ENCODE peak calls at places on chromosome 4, in four cellular contexts. X is adipocyte, U is tibial artery, M is spleen. D is an unnamed sample.

GRCh38 chr4:150268444-150268843 is 190.2 kb downstream of the DCLK2 start:
- DNase-seq in M (no peak), X (no peak), U (no peak), D (no peak)

GRCh38 chr4:98027827-98028226 is 115.4 kb downstream of the STPG2 start:
- DNase-seq in U (no peak), X (peak; percentile 0), M (no peak), D (no peak)

GRCh38 chr4:84966382-84967291 is at the start of gene WDFY3:
- DNase-seq in U (peak; percentile 89), X (peak; percentile 94), M (peak; percentile 91), D (peak; percentile 95)

GRCh38 chr4:84381759-84382158 is 117.3 kb downstream of the NKX6-1 start:
- DNase-seq in X (no peak), M (no peak), U (no peak), D (no peak)

GRCh38 chr4:184430163-184430562 is 44.2 kb downstream of the IRF2 start:
- DNase-seq in M (no peak), X (no peak), U (no peak), D (no peak)

GRCh38 chr4:155624478-155624877 is 42.2 kb upstream of the GUCY1A1 start:
- DNase-seq in X (no peak), U (no peak), M (no peak), D (no peak)

GRCh38 chr4:84472154-84472553 is 26.9 kb downstream of the NKX6-1 start:
- DNase-seq in M (no peak), X (no peak), U (no peak), D (no peak)

GRCh38 chr4:141027421-141027820 is 105.8 kb downstream of the RNF150 start:
- DNase-seq in M (no peak), X (peak; percentile 43), U (no peak), D (no peak)

GRCh38 chr4:40121515-40121914 is 64.9 kb downstream of the N4BP2 start:
- DNase-seq in X (peak; percentile 64), U (no peak), M (no peak), D (no peak)

GRCh38 chr4:123046096-123046495 is 123.7 kb upstream of the NUDT6 start:
- DNase-seq in U (no peak), X (no peak), M (no peak), D (no peak)

GRCh38 chr4:107389965-107390364 is 330.1 kb downstream of the PAPSS1 start:
- DNase-seq in U (no peak), X (no peak), M (no peak), D (no peak)

GRCh38 chr4:13548984-13549546 is 4.8 kb upstream of the NKX3-2 start:
- DNase-seq in M (peak; percentile 92), U (peak; percentile 80), X (peak; percentile 84), D (peak; percentile 90)

GRCh38 chr4:87966095-87966496 is 9.4 kb upstream of the SPP1 start:
- DNase-seq in X (no peak), U (no peak), M (no peak), D (peak; percentile 63)

GRCh38 chr4:188665466-188665865 is 526.2 kb downstream of the TRIML1 start:
- DNase-seq in X (no peak), U (no peak), M (no peak), D (no peak)

GRCh38 chr4:120844528-120844921 is 78.0 kb downstream of the PRDM5 start:
- DNase-seq in U (no peak), M (no peak), X (no peak), D (no peak)

GRCh38 chr4:61003301-61003700 is 196.8 kb upstream of the ADGRL3 start:
- DNase-seq in M (no peak), X (peak; percentile 22), U (no peak), D (no peak)

GRCh38 chr4:86968477-86969015 is 33.7 kb downstream of the AFF1 start:
- DNase-seq in U (no peak), M (no peak), X (no peak), D (no peak)

GRCh38 chr4:158327525-158327924 is 117.2 kb downstream of the TMEM144 start:
- DNase-seq in M (no peak), X (no peak), U (no peak), D (no peak)

GRCh38 chr4:163492951-163493504 is 1.5 kb upstream of the TMA16 start:
- DNase-seq in X (peak; percentile 16), M (no peak), U (no peak), D (no peak)

GRCh38 chr4:140252144-140252741 is 98.3 kb upstream of the MAML3 start:
- DNase-seq in M (no peak), X (no peak), U (no peak), D (peak; percentile 72)

GRCh38 chr4:109611045-109611616 is 51.1 kb downstream of the MCUB start:
- DNase-seq in M (no peak), X (no peak), U (no peak), D (no peak)

GRCh38 chr4:109609431-109609830 is 49.4 kb downstream of the MCUB start:
- DNase-seq in U (no peak), X (no peak), M (no peak), D (no peak)

GRCh38 chr4:109607976-109608375 is 47.9 kb downstream of the MCUB start:
- DNase-seq in U (no peak), M (no peak), X (no peak), D (no peak)
- H3K9me3 ChIP-seq in U (peaks cover 7% of the 10 kb centered on the region), M (peaks cover 51% of the 10 kb centered on the region), X (no peaks in the 10 kb centered on the region), D (no peaks in the 10 kb centered on the region)

GRCh38 chr4:110614173-110614948 is 8.5 kb downstream of the PITX2 start:
- DNase-seq in U (no peak), X (no peak), M (no peak), D (no peak)
- H3K4me3 ChIP-seq in U (no peak overlapping the region), X (no peak overlapping the region), M (no peak overlapping the region), D (no peak overlapping the region)

DNA sequence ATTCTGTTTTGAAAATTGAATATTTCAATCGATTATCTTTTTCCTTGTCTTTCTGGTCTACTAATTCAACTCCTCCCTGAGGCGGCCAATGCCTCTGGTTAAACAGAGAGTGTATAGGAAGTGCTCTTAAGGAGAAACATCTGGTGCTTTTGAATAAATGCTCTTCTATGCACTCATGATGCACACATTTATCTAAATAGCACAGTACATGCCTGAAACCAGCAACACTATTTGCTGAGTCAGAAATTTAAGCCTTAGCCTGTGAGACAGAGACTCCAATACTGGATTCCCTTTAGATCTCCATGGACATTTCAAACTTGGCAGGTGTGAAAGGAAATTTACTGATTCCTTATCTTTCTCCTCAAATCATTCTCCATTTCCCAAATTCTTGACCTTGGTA is 118.6 kb downstream of the SLIT2 start:
- DNase-seq in U (no peak), X (peak; percentile 81), M (no peak), D (no peak)
- H3K9me3 ChIP-seq in U (no peaks in the 10 kb centered on the region), X (no peaks in the 10 kb centered on the region), M (no peaks in the 10 kb centered on the region), D (no peaks in the 10 kb centered on the region)

GRCh38 chr4:2480649-2481048 is 11.7 kb downstream of the RNF4 start:
- DNase-seq in U (no peak), M (no peak), X (no peak), D (no peak)
- H3K4me3 ChIP-seq in U (no peak overlapping the region), M (no peak overlapping the region), X (no peak overlapping the region), D (no peak overlapping the region)

GRCh38 chr4:75735525-75735924 is 11.1 kb downstream of the USO1 start:
- DNase-seq in M (no peak), U (no peak), X (no peak), D (no peak)
- H3K9me3 ChIP-seq in M (no peaks in the 10 kb centered on the region), U (no peaks in the 10 kb centered on the region), X (no peaks in the 10 kb centered on the region), D (no peaks in the 10 kb centered on the region)

GRCh38 chr4:41992967-41993857 is 2.9 kb downstream of the SLC30A9 start:
- DNase-seq in U (no peak), M (no peak), X (no peak), D (no peak)
- H3K4me3 ChIP-seq in U (no peak overlapping the region), M (no peak overlapping the region), X (no peak overlapping the region), D (no peak overlapping the region)

DNA sequence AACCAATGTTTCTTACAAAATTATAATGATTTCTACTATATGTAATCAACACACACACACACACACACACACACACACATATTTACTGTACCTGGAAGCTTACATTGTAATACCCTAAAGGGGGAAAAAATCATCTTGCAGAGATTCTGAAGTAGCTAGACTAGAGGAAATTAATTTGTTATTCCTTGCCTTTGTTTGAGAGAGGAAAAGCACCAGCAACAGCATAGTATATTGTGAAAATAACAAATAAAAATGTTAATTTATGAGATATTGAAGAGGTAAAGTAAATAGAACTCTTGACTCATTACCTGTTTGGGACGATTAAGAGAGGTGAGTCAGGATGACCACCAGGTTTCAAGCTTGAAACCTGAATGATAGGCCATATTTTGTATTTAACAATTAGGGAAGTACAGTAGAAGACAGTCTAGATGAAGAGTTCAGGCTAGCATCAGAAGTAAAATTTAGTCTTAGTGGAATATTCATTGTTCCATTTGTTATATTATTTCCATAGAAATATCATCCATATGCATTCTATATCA is 873.4 kb upstream of the PCDH10 start:
- DNase-seq in U (no peak), M (no peak), X (no peak), D (no peak)
- H3K9me3 ChIP-seq in U (no peaks in the 10 kb centered on the region), M (no peaks in the 10 kb centered on the region), X (no peaks in the 10 kb centered on the region), D (no peaks in the 10 kb centered on the region)

DNA sequence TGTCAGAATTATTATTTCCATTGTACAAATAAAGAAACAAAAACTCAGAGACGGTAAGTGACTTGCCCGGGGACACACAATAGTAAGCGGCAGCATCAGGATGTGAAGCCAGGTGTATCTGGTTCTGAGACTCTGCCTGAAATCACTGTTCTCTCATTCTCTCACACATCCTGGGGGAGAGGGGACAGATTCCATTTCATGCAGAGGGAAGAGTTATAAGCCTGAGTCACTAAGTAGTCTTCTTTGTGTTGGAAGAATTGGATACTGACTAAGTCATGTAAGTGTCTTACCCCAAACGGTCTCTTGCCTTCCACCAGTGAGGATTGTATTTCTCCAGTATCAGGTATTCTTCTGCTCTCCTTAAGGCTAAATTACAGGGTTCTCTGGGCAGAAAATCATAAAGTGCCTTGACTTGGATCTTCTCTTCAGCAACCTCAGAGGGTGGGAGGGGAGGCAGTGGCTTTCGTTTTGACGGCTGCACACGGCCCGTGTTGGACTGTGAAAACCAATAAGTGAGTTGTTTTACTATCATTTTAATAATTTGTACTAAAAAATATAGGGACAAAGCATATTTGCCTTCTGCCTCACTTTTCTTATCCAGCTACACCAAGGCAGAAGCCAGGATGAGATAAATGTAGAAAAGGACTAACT is 21.9 kb downstream of the TXK start:
- DNase-seq in X (peak; percentile 40), U (no peak), M (peak; percentile 59), D (no peak)
- H3K4me3 ChIP-seq in X (no peak overlapping the region), U (no peak overlapping the region), M (no peak overlapping the region), D (no peak overlapping the region)

DNA sequence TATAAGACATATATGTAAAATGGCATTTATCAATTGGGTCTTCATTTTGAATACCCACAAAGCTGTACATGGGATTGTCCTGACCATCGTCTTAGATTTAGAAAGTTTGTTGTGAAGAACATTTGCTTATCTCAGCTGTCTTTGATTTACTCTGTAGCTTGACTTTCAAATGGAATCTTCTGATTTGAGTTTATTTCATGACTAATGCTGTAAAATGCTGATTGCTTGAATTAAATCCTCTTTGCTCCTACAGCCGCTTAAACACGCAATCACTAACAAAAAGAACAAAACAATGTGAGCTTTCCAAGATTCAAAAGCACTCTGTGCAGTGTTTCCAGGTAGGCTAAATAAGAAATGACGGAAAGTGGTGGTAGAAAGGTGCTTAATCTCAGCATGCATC is 600.2 kb upstream of the SLIT2 start:
- DNase-seq in X (peak; percentile 50), M (no peak), U (no peak), D (no peak)
- H3K9me3 ChIP-seq in X (no peaks in the 10 kb centered on the region), M (peaks cover 13% of the 10 kb centered on the region), U (no peaks in the 10 kb centered on the region), D (no peaks in the 10 kb centered on the region)

D was measured in kidney.